ENCODE peak calls at places on chromosomes 6 and 20, in six cellular contexts. V, I, C, X, S and U are unnamed samples.

GRCh38 chr6:77368660-77369313 is 94.5 kb downstream of the HTR1B start:
- DNase-seq in V (no peak), I (no peak), C (no peak), X (no peak), S (no peak), U (peak; percentile 4)

GRCh38 chr20:22582960-22583772 is 1.2 kb downstream of the FOXA2 start:
- DNase-seq in V (no peak), I (no peak), C (no peak), X (no peak), S (no peak), U (no peak)

GRCh38 chr6:94389218-94389617 is 969.9 kb upstream of the EPHA7 start:
- DNase-seq in V (no peak), I (no peak), C (no peak), X (peak; percentile 22), S (no peak), U (no peak)

GRCh38 chr20:53454675-53455276 is 138.9 kb downstream of the ZNF217 start:
- DNase-seq in V (no peak), I (no peak), C (no peak), X (no peak), S (no peak), U (no peak)

GRCh38 chr6:21033575-21034026 is 499.3 kb downstream of the CDKAL1 start:
- DNase-seq in V (no peak), I (no peak), C (no peak), X (peak; percentile 70), S (no peak), U (no peak)

GRCh38 chr6:14396826-14397517 is 279.4 kb downstream of the CD83 start:
- DNase-seq in V (peak; percentile 37), I (no peak), C (peak; percentile 54), X (peak; percentile 5), S (no peak), U (no peak)

GRCh38 chr6:55578537-55579363 is at the start of gene HMGCLL1:
- DNase-seq in V (no peak), I (peak; percentile 9), C (peak; percentile 11), X (peak; percentile 41), S (no peak), U (no peak)

GRCh38 chr6:152750694-152751093 is at the start of gene VIP:
- DNase-seq in V (no peak), I (no peak), C (no peak), X (peak; percentile 30), S (no peak), U (peak; percentile 62)

GRCh38 chr6:122869437-122870024 is 80.5 kb downstream of the SMPDL3A start:
- DNase-seq in V (peak; percentile 38), I (peak; percentile 23), C (peak; percentile 36), X (peak; percentile 54), S (no peak), U (peak; percentile 21)

GRCh38 chr6:42104095-42104806 is 38.2 kb downstream of the C6orf132 start:
- DNase-seq in V (peak; percentile 90), I (peak; percentile 77), C (peak; percentile 92), X (no peak), S (peak; percentile 60), U (peak; percentile 78)

GRCh38 chr6:108134213-108134973 is 31.4 kb upstream of the NR2E1 start:
- DNase-seq in V (no peak), I (no peak), C (no peak), X (no peak), S (no peak), U (no peak)

GRCh38 chr6:16237242-16237641 is 1.1 kb upstream of the GMPR start:
- DNase-seq in V (no peak), I (no peak), C (no peak), X (no peak), S (no peak), U (no peak)

GRCh38 chr6:77962070-77962469 is 309.2 kb downstream of the MEI4 start:
- DNase-seq in V (no peak), I (no peak), C (no peak), X (no peak), S (no peak), U (no peak)

GRCh38 chr6:109963598-109964170 is 14.4 kb upstream of the GPR6 start:
- DNase-seq in V (no peak), I (no peak), C (no peak), X (no peak), S (no peak), U (no peak)

GRCh38 chr20:16518068-16518783 is 55.0 kb downstream of the KIF16B start:
- DNase-seq in V (peak; percentile 50), I (peak; percentile 52), C (peak; percentile 50), X (peak; percentile 79), S (no peak), U (peak; percentile 52)

GRCh38 chr6:21511891-21512550 is 81.5 kb upstream of the SOX4 start:
- DNase-seq in V (no peak), I (no peak), C (no peak), X (no peak), S (no peak), U (no peak)

GRCh38 chr20:20085071-20085470 is 32.7 kb downstream of the CFAP61 start:
- DNase-seq in V (no peak), I (no peak), C (no peak), X (no peak), S (no peak), U (no peak)

GRCh38 chr20:63290677-63291472 is 2.1 kb upstream of the COL20A1 start:
- DNase-seq in V (peak; percentile 86), I (peak; percentile 88), C (peak; percentile 90), X (peak; percentile 80), S (peak; percentile 43), U (peak; percentile 62)

GRCh38 chr6:115983998-115984397 is 76.7 kb downstream of the FRK start:
- DNase-seq in V (no peak), I (no peak), C (no peak), X (no peak), S (no peak), U (no peak)

GRCh38 chr6:170031096-170031471 is 259.8 kb downstream of the DLL1 start:
- DNase-seq in V (no peak), I (no peak), C (no peak), X (no peak), S (no peak), U (no peak)

GRCh38 chr6:158068156-158068892 is 86.7 kb downstream of the SYNJ2 start:
- DNase-seq in V (no peak), I (no peak), C (no peak), X (peak; percentile 19), S (no peak), U (peak; percentile 47)

GRCh38 chr20:17679786-17680127 is 2.3 kb downstream of the RRBP1 start:
- DNase-seq in V (no peak), I (no peak), C (no peak), X (no peak), S (no peak), U (peak; percentile 41)

GRCh38 chr6:35710241-35710847 is 21.6 kb upstream of the FKBP5 start:
- DNase-seq in V (no peak), I (no peak), C (no peak), X (no peak), S (no peak), U (no peak)

GRCh38 chr6:85390775-85391174 is 59.1 kb upstream of the NT5E start:
- DNase-seq in V (no peak), I (no peak), C (no peak), X (no peak), S (no peak), U (no peak)

GRCh38 chr6:158752613-158753012 is 66.6 kb downstream of the EZR start:
- DNase-seq in V (peak; percentile 23), I (no peak), C (no peak), X (no peak), S (no peak), U (no peak)

GRCh38 chr20:32607324-32607723 is 22.2 kb upstream of the NOL4L start:
- DNase-seq in V (no peak), I (no peak), C (no peak), X (no peak), S (no peak), U (no peak)

GRCh38 chr20:48404598-48404997 is 423.2 kb downstream of the PREX1 start:
- DNase-seq in V (peak; percentile 28), I (peak; percentile 56), C (no peak), X (peak; percentile 30), S (no peak), U (no peak)

GRCh38 chr20:41058007-41058673 is 29.5 kb downstream of the TOP1 start:
- DNase-seq in V (no peak), I (no peak), C (no peak), X (peak; percentile 46), S (no peak), U (peak; percentile 81)

GRCh38 chr6:106692112-106692822 is 62.9 kb downstream of the QRSL1 start:
- DNase-seq in V (no peak), I (no peak), C (no peak), X (peak; percentile 33), S (no peak), U (peak; percentile 19)

GRCh38 chr6:162109466-162110040 is 618.0 kb downstream of the PRKN start:
- DNase-seq in V (no peak), I (no peak), C (no peak), X (peak; percentile 21), S (no peak), U (no peak)

GRCh38 chr6:143074670-143075318 is 14.1 kb downstream of the AIG1 start:
- DNase-seq in V (no peak), I (no peak), C (no peak), X (no peak), S (no peak), U (no peak)

GRCh38 chr6:40907198-40907701 is 131.8 kb downstream of the UNC5CL start:
- DNase-seq in V (no peak), I (no peak), C (no peak), X (peak; percentile 86), S (no peak), U (peak; percentile 70)

GRCh38 chr20:8764289-8764962 is 304.5 kb upstream of the PLCB4 start:
- DNase-seq in V (no peak), I (no peak), C (no peak), X (no peak), S (no peak), U (no peak)

GRCh38 chr20:1291191-1291741 is 25.2 kb downstream of the SNPH start:
- DNase-seq in V (no peak), I (no peak), C (no peak), X (no peak), S (no peak), U (peak; percentile 74)

GRCh38 chr6:29589423-29590048 is 4.6 kb downstream of the OR2H2 start:
- DNase-seq in V (peak; percentile 58), I (peak; percentile 18), C (peak; percentile 52), X (peak; percentile 44), S (peak; percentile 33), U (peak; percentile 74)

GRCh38 chr6:134822920-134823430 is 126.9 kb downstream of the ALDH8A1 start:
- DNase-seq in V (peak; percentile 65), I (peak; percentile 73), C (peak; percentile 67), X (peak; percentile 82), S (peak; percentile 36), U (peak; percentile 93)

GRCh38 chr20:58579069-58579818 is 64.0 kb upstream of the APCDD1L start:
- DNase-seq in V (no peak), I (no peak), C (no peak), X (no peak), S (no peak), U (no peak)

GRCh38 chr20:34709836-34710567 is 5.9 kb downstream of the TP53INP2 start:
- DNase-seq in V (peak; percentile 83), I (no peak), C (peak; percentile 91), X (peak; percentile 87), S (no peak), U (peak; percentile 75)

GRCh38 chr6:2658788-2659187 is 91.9 kb downstream of the MYLK4 start:
- DNase-seq in V (peak; percentile 54), I (no peak), C (peak; percentile 45), X (peak; percentile 63), S (no peak), U (no peak)